ENCODE peak calls at places on chromosomes 5 and 9, in ten cellular contexts. Q is transverse colon, A is suprapubic skin, F is adrenal gland, I is cardiac fibroblast, R is sigmoid colon, S is thoracic aorta, C is astrocyte of the spinal cord, J is breast epithelium, W is PC-3. L is an unnamed sample.

GRCh38 chr5:174755103-174755502 is 30.7 kb downstream of the MSX2 start:
- DNase-seq in Q (no peak), A (no peak), F (no peak), I (peak), R (no peak), S (no peak), C (peak), J (no peak), W (peak), L (no peak)

GRCh38 chr9:14396171-14396570 is 82.2 kb upstream of the NFIB start:
- DNase-seq in Q (no peak), A (no peak), F (no peak), I (no peak), R (no peak), S (no peak), C (no peak), J (no peak), W (no peak), L (no peak)

GRCh38 chr9:36479086-36479485 is 79.0 kb upstream of the RNF38 start:
- DNase-seq in Q (no peak), A (no peak), F (no peak), I (no peak), R (no peak), S (no peak), C (no peak), J (no peak), W (no peak), L (no peak)

GRCh38 chr9:37943329-37944265 is 39.7 kb upstream of the SLC25A51 start:
- DNase-seq in Q (no peak), A (no peak), F (no peak), I (peak), R (no peak), S (peak), C (peak), J (peak), W (peak), L (peak)

GRCh38 chr5:171806976-171807823 is 21.6 kb downstream of the SMIM23 start:
- DNase-seq in Q (no peak), A (no peak), F (no peak), I (no peak), R (no peak), S (no peak), C (peak), J (no peak), W (peak), L (peak)

GRCh38 chr5:59597690-59598546 is 295.6 kb downstream of the PDE4D start:
- DNase-seq in Q (no peak), A (no peak), F (no peak), I (no peak), R (no peak), S (no peak), C (no peak), J (no peak), W (no peak), L (no peak)

GRCh38 chr5:92147263-92147662 is 764.1 kb upstream of the ARRDC3 start:
- DNase-seq in Q (no peak), A (no peak), F (no peak), I (no peak), R (no peak), S (no peak), C (no peak), J (no peak), W (no peak), L (no peak)

GRCh38 chr9:89835676-89836075 is 230.9 kb downstream of the GADD45G start:
- DNase-seq in Q (no peak), A (no peak), F (no peak), I (no peak), R (no peak), S (no peak), C (no peak), J (no peak), W (no peak), L (no peak)

GRCh38 chr9:122020398-122020797 is 72.7 kb downstream of the TTLL11 start:
- DNase-seq in Q (no peak), A (no peak), F (no peak), I (peak), R (no peak), S (no peak), C (no peak), J (no peak), W (no peak), L (no peak)

GRCh38 chr9:87707805-87708500 is 18.0 kb upstream of the CTSL start:
- DNase-seq in Q (no peak), A (no peak), F (no peak), I (no peak), R (no peak), S (no peak), C (no peak), J (no peak), W (no peak), L (peak)

GRCh38 chr5:172498431-172499129 is 44.3 kb upstream of the SH3PXD2B start:
- DNase-seq in Q (no peak), A (peak), F (no peak), I (no peak), R (peak), S (no peak), C (no peak), J (no peak), W (no peak), L (no peak)

GRCh38 chr5:173458819-173459218 is 130.6 kb upstream of the STC2 start:
- DNase-seq in Q (no peak), A (no peak), F (no peak), I (peak), R (no peak), S (no peak), C (no peak), J (no peak), W (peak), L (peak)

GRCh38 chr9:115730396-115730795 is 423.2 kb upstream of the PAPPA start:
- DNase-seq in Q (no peak), A (no peak), F (no peak), I (no peak), R (no peak), S (no peak), C (no peak), J (no peak), W (no peak), L (no peak)

GRCh38 chr5:148482697-148483462 is 99.1 kb downstream of the FBXO38 start:
- DNase-seq in Q (peak), A (no peak), F (peak), I (peak), R (no peak), S (no peak), C (peak), J (no peak), W (peak), L (peak)

GRCh38 chr9:126696764-126697145 is 83.0 kb downstream of the LMX1B start:
- DNase-seq in Q (no peak), A (no peak), F (no peak), I (no peak), R (peak), S (no peak), C (no peak), J (no peak), W (no peak), L (no peak)

GRCh38 chr9:94079236-94079635 is 5.0 kb upstream of the PTPDC1 start:
- DNase-seq in Q (no peak), A (no peak), F (no peak), I (no peak), R (no peak), S (no peak), C (no peak), J (no peak), W (no peak), L (no peak)

GRCh38 chr9:70112981-70113380 is 69.3 kb downstream of the MAMDC2 start:
- DNase-seq in Q (no peak), A (no peak), F (no peak), I (no peak), R (no peak), S (no peak), C (no peak), J (no peak), W (peak), L (no peak)

GRCh38 chr5:147968855-147969254 is 62.5 kb upstream of the C5orf46 start:
- DNase-seq in Q (no peak), A (no peak), F (peak), I (no peak), R (no peak), S (no peak), C (peak), J (no peak), W (peak), L (no peak)

GRCh38 chr9:6739218-6739617 is 18.6 kb upstream of the KDM4C start:
- DNase-seq in Q (no peak), A (no peak), F (no peak), I (peak), R (no peak), S (no peak), C (peak), J (no peak), W (peak), L (peak)

GRCh38 chr9:124776952-124777645 is at the start of gene OLFML2A:
- DNase-seq in Q (peak), A (peak), F (no peak), I (no peak), R (peak), S (no peak), C (peak), J (no peak), W (peak), L (no peak)

GRCh38 chr5:85049020-85049419 is 664.3 kb upstream of the EDIL3 start:
- DNase-seq in Q (no peak), A (no peak), F (no peak), I (peak), R (no peak), S (no peak), C (peak), J (no peak), W (peak), L (peak)

GRCh38 chr5:172078726-172079345 is 72.4 kb upstream of the FBXW11 start:
- DNase-seq in Q (no peak), A (peak), F (peak), I (peak), R (peak), S (no peak), C (no peak), J (no peak), W (no peak), L (peak)

GRCh38 chr9:122221223-122221811 is 7.4 kb downstream of the LHX6 start:
- DNase-seq in Q (no peak), A (no peak), F (no peak), I (no peak), R (no peak), S (no peak), C (no peak), J (no peak), W (no peak), L (no peak)

GRCh38 chr9:73008273-73008672 is 55.4 kb upstream of the ALDH1A1 start:
- DNase-seq in Q (no peak), A (no peak), F (no peak), I (no peak), R (no peak), S (no peak), C (no peak), J (no peak), W (no peak), L (no peak)

GRCh38 chr9:129460323-129461261 is 160.3 kb downstream of the C9orf50 start:
- DNase-seq in Q (peak), A (peak), F (peak), I (peak), R (peak), S (peak), C (peak), J (peak), W (peak), L (peak)
- TF ChIP-seq CTCF in Q (no peak), A (no peak), F (no peak), I (peak), R (no peak), S (no peak), C (no peak), J (no peak), W (no peak), L (no peak)

GRCh38 chr5:125487231-125487630 is 740.8 kb upstream of the ZNF608 start:
- DNase-seq in Q (no peak), A (no peak), F (no peak), I (peak), R (no peak), S (no peak), C (peak), J (no peak), W (no peak), L (no peak)

GRCh38 chr5:125486634-125487033 is 740.2 kb upstream of the ZNF608 start:
- DNase-seq in Q (no peak), A (no peak), F (no peak), I (peak), R (no peak), S (no peak), C (peak), J (no peak), W (peak), L (peak)

GRCh38 chr5:125484272-125485002 is 738.0 kb upstream of the ZNF608 start:
- DNase-seq in Q (peak), A (no peak), F (peak), I (peak), R (peak), S (peak), C (peak), J (peak), W (peak), L (peak)

GRCh38 chr5:125483609-125484008 is 737.2 kb upstream of the ZNF608 start:
- DNase-seq in Q (no peak), A (no peak), F (no peak), I (no peak), R (no peak), S (no peak), C (no peak), J (no peak), W (no peak), L (no peak)

GRCh38 chr5:125485003-125485641 is 738.7 kb upstream of the ZNF608 start:
- DNase-seq in Q (peak), A (no peak), F (peak), I (peak), R (peak), S (peak), C (peak), J (peak), W (peak), L (peak)
- H3K4me3 ChIP-seq in Q (no peak), A (no peak), F (no peak), I (no peak), R (no peak), S (peak), C (no peak), J (peak), W (peak), L (no peak)

GRCh38 chr5:32709789-32710334 is 1.3 kb upstream of the NPR3 start:
- DNase-seq in Q (peak), A (no peak), F (peak), I (peak), R (peak), S (peak), C (peak), J (no peak), W (peak), L (peak)
- TF ChIP-seq CTCF in Q (peak), A (no peak), F (peak), I (peak), R (peak), S (peak), C (peak), J (peak), W (peak), L (peak)

DNA sequence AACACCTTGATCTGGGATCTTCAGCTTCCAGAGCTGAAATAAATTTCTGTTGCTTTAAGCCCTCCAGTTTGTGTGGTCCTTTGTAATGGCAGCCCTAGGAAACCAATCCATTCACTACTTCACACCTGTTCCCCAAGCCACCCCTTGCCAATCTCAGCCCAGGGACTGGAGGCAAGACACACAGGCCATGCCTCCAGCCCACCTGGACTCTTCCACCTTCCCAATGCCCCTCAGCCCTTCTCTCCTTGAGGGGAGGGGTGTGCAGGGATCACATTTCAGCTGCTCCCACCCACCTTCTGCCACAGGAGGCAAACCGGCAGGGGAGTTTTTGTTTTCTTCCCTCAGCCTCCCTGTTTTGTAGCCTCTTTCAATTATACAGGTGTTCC is 1.5 kb downstream of the CCNJL start:
- DNase-seq in Q (no peak), A (no peak), F (no peak), I (no peak), R (no peak), S (no peak), C (no peak), J (no peak), W (no peak), L (no peak)
- H3K4me3 ChIP-seq in Q (no peak), A (no peak), F (no peak), I (no peak), R (no peak), S (no peak), C (no peak), J (peak), W (peak), L (no peak)

GRCh38 chr5:169811680-169812079 is 168.6 kb downstream of the INSYN2B start:
- DNase-seq in Q (no peak), A (no peak), F (no peak), I (no peak), R (no peak), S (no peak), C (no peak), J (no peak), W (no peak), L (no peak)
- TF ChIP-seq CTCF in Q (no peak), A (no peak), F (no peak), I (no peak), R (no peak), S (no peak), C (no peak), J (no peak), W (no peak), L (peak)

GRCh38 chr9:133556354-133556753 is 21.9 kb downstream of the ADAMTSL2 start:
- DNase-seq in Q (no peak), A (no peak), F (no peak), I (no peak), R (no peak), S (no peak), C (no peak), J (no peak), W (no peak), L (no peak)
- H3K4me3 ChIP-seq in Q (no peak), A (no peak), F (no peak), I (no peak), R (no peak), S (no peak), C (no peak), J (no peak), W (no peak), L (no peak)

DNA sequence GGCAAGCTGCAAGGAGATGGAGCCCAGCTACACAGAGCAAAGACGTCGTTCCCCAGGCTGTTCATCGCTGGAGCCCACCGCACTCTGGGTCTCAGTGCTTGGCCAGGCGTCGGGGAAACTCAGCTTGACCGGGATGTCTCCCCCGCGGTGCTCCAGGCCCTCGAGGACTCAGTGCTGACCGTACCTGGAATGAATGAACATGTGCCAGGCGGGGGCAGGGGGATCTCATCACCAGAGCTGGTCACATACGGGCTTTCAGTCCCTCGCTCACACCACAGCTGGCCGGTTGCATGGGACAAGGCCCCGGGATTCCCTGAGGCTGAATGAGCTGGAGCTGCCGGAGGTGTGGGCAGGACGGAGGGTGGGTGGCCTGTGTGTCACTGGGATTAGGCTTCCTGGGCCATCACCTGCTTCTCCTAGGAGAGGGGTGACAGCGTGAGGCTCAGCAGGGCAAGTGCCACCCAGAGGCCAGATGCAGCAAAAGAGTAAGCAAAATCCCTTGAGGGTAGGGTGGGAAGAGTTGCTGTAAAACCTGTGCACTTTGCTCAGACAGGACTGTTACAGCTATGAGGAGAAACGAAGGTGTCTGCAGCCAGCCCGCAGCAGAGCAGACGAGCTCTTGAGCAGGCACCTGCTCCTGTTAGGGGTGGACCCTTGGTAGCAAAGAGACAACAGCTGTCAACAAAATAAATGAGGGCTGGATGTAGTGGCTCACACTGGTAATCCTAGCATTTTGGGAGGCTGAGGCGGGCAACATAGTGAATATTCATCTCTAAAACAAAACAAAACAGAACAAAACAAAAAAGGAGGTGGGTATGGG is 70.7 kb upstream of the RAPGEF1 start:
- DNase-seq in Q (no peak), A (no peak), F (no peak), I (no peak), R (no peak), S (no peak), C (no peak), J (no peak), W (peak), L (no peak)
- TF ChIP-seq CTCF in Q (no peak), A (no peak), F (no peak), I (no peak), R (no peak), S (no peak), C (no peak), J (no peak), W (peak), L (no peak)

GRCh38 chr9:97307091-97307490 is 368 bp upstream of the CCDC180 start:
- DNase-seq in Q (peak), A (peak), F (peak), I (peak), R (no peak), S (peak), C (peak), J (peak), W (no peak), L (peak)
- H3K4me3 ChIP-seq in Q (no peak), A (peak), F (no peak), I (peak), R (peak), S (peak), C (peak), J (peak), W (no peak), L (peak)

GRCh38 chr5:31270396-31270795 is 76.9 kb downstream of the CDH6 start:
- DNase-seq in Q (no peak), A (no peak), F (no peak), I (peak), R (no peak), S (no peak), C (peak), J (no peak), W (peak), L (no peak)
- TF ChIP-seq CTCF in Q (peak), A (no peak), F (peak), I (peak), R (no peak), S (peak), C (peak), J (no peak), W (peak), L (peak)